ENCODE peak calls at places on chromosomes 2 and 18, in eight cellular contexts. U, K, P, O, Y, H, L and C are unnamed samples.
A peak's percentile ranks its signal among the peaks of the same experiment; 100 is the strongest.

GRCh38 chr2:173457366-173457765 is 102.7 kb downstream of the CDCA7 start:
- DNase-seq in Y (no peak), H (no peak), K (no peak), L (no peak), O (no peak), U (no peak), P (no peak), C (no peak)

GRCh38 chr2:186780701-186781316 is 68.2 kb downstream of the ZSWIM2 start:
- DNase-seq in Y (no peak), O (no peak), U (peak; percentile 8), K (no peak), H (peak; percentile 60), P (peak; percentile 39), L (peak; percentile 57), C (peak; percentile 50)

GRCh38 chr2:201116959-201117734 is 1.2 kb downstream of the CFLAR start:
- DNase-seq in Y (peak; percentile 73), U (peak; percentile 90), O (no peak), K (peak; percentile 58), P (peak; percentile 92), L (peak; percentile 83), H (peak; percentile 92), C (peak; percentile 92)

GRCh38 chr18:8373486-8373885 is 235.8 kb upstream of the RAB12 start:
- DNase-seq in O (no peak), P (peak; percentile 60), H (peak; percentile 53), U (peak; percentile 12), L (peak; percentile 97), K (no peak), Y (no peak), C (peak; percentile 82)

GRCh38 chr2:72094701-72095100 is 53.0 kb downstream of the CYP26B1 start:
- DNase-seq in K (no peak), P (no peak), Y (no peak), H (no peak), U (no peak), L (no peak), O (no peak), C (no peak)

GRCh38 chr2:127647242-127648190 is 1.6 kb downstream of the GPR17 start:
- DNase-seq in O (no peak), H (peak; percentile 44), Y (peak; percentile 81), U (peak; percentile 37), P (peak; percentile 38), K (no peak), L (no peak), C (peak; percentile 39)

GRCh38 chr2:132477436-132477835 is 60.8 kb downstream of the GPR39 start:
- DNase-seq in K (no peak), H (no peak), U (peak; percentile 30), Y (no peak), L (no peak), P (no peak), O (no peak), C (no peak)

GRCh38 chr2:170813611-170814550 is 2.8 kb upstream of the GAD1 start:
- DNase-seq in H (peak; percentile 54), P (peak; percentile 56), Y (no peak), U (peak; percentile 79), K (no peak), L (peak; percentile 66), O (no peak), C (peak; percentile 60)

GRCh38 chr2:112821142-112821541 is 15.4 kb downstream of the IL1B start:
- DNase-seq in P (no peak), L (peak; percentile 43), U (no peak), K (no peak), H (no peak), Y (no peak), O (no peak), C (no peak)

GRCh38 chr2:10752236-10752635 is 30.8 kb downstream of the ATP6V1C2 start:
- DNase-seq in O (no peak), Y (no peak), K (no peak), H (no peak), U (no peak), P (no peak), L (no peak), C (no peak)

GRCh38 chr18:72697706-72698105 is 153.6 kb upstream of the CBLN2 start:
- DNase-seq in O (no peak), H (no peak), U (no peak), Y (no peak), L (no peak), K (no peak), P (no peak), C (no peak)

GRCh38 chr2:179773986-179774385 is 87.4 kb downstream of the ZNF385B start:
- DNase-seq in H (no peak), P (no peak), Y (no peak), K (no peak), O (no peak), U (no peak), L (no peak), C (no peak)

GRCh38 chr18:5527603-5528002 is 16.2 kb downstream of the EPB41L3 start:
- DNase-seq in U (peak; percentile 92), L (no peak), H (peak; percentile 82), Y (peak; percentile 69), K (no peak), O (no peak), P (peak; percentile 65), C (peak; percentile 45)

GRCh38 chr2:28413896-28414290 is 21.2 kb downstream of the FOSL2 start:
- DNase-seq in U (no peak), Y (no peak), H (no peak), L (no peak), P (no peak), K (no peak), O (no peak), C (no peak)

GRCh38 chr18:24274822-24275221 is 122.8 kb downstream of the OSBPL1A start:
- DNase-seq in P (no peak), O (no peak), H (no peak), L (no peak), K (no peak), Y (peak; percentile 51), U (no peak), C (no peak)

GRCh38 chr2:134647607-134648256 is 71.1 kb downstream of the TMEM163 start:
- DNase-seq in U (no peak), P (no peak), O (no peak), K (no peak), H (no peak), L (no peak), Y (no peak), C (no peak)

GRCh38 chr2:218734190-218734975 is 23.7 kb downstream of the TTLL4 start:
- DNase-seq in P (no peak), H (peak; percentile 43), Y (no peak), L (no peak), K (no peak), U (no peak), O (no peak), C (no peak)

GRCh38 chr2:224927671-224928173 is 114.5 kb downstream of the DOCK10 start:
- DNase-seq in H (peak; percentile 76), K (no peak), O (no peak), U (peak; percentile 49), Y (no peak), P (no peak), L (peak; percentile 59), C (no peak)

GRCh38 chr18:35618703-35619102 is 37.2 kb downstream of the GALNT1 start:
- DNase-seq in U (peak; percentile 16), K (no peak), O (no peak), H (no peak), L (no peak), P (no peak), Y (no peak), C (no peak)

GRCh38 chr2:152613235-152613634 is 104.0 kb downstream of the PRPF40A start:
- DNase-seq in L (no peak), K (no peak), H (peak; percentile 35), P (peak; percentile 22), O (no peak), Y (no peak), U (peak; percentile 57), C (no peak)

GRCh38 chr18:59562751-59563150 is 134.5 kb downstream of the CCBE1 start:
- DNase-seq in Y (no peak), O (no peak), P (no peak), K (no peak), H (no peak), U (peak; percentile 60), L (no peak), C (no peak)

GRCh38 chr18:30192216-30192615 is 850.3 kb downstream of the DSC3 start:
- DNase-seq in K (no peak), O (no peak), P (no peak), L (no peak), U (no peak), H (no peak), Y (no peak), C (no peak)
- TF ChIP-seq CTCF in K (no peak), O (no peak), P (no peak), L (no peak), U (no peak), H (no peak), Y (no peak), C (no peak)

DNA sequence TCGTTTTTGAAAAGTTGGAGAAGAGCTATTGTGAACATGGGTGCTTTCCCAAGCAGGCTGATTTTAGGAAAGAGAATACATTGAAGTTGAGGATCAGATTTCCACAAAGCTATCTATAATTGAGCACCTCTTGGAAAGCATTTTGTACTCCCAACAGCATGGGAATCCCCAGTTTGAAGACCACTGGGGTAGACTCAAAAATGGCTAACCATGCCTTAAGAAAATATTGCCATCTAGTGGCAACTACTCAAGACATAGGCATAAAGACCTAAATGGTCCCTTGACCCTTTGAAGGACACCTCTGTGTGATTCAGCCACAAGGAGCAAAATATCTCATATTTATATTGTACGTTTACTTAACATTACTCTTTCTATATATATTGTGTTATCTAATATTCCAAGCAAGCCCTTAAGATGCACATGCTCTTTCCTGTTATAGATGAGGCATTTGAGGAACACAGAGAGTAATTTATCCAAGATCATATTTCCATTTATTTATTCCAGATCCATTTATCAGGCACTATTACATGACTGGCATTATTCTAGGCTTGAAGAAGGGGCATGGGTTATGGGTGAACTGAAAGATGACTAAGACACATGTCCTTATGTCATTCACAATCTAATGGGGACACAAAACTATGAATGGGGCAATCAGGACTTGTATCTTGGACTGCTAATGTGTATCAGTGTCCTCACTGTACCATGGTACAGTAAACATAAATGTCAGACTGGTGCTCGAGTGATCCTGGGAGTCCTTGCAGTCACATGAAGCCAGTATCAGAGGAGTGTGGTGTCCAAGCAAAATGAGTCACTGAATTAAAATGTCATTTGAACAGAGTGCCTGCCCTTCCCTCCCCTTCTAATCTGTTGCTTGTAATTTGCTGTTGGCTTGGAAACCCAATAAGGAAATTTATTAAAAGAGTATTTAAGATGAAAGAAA is 121.0 kb upstream of the XPO1 start:
- DNase-seq in P (peak; percentile 71), K (peak; percentile 26), U (peak; percentile 63), Y (peak; percentile 42), H (peak; percentile 72), O (no peak), L (peak; percentile 42), C (peak; percentile 58)
- TF ChIP-seq CTCF in P (peak; percentile 69), K (peak; percentile 67), U (peak; percentile 54), Y (peak; percentile 37), H (peak; percentile 60), O (no peak), L (peak; percentile 57), C (peak; percentile 57)

DNA sequence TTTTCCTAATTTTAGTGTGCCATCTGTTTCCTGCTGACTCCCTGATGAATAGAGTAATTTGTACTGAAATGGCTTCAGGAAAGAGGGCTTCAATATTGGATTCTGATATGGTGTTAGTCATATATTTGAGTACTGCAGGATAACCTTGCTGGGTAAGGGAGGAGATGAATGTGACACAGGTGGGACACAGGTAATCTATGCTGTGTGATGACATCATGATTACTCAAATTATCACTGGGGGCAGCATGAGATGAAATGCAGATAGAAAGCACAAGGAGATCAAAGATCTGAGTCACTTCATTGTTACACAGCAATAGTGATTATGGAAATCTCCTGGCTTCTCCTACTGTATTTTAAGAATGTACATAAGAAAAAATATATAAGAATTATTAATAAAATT is 1134.0 kb upstream of the DDX18 start:
- DNase-seq in P (no peak), H (no peak), U (no peak), K (no peak), L (no peak), Y (no peak), O (no peak), C (no peak)
- TF ChIP-seq CTCF in P (no peak), H (no peak), U (no peak), K (no peak), L (no peak), Y (no peak), O (no peak), C (no peak)

GRCh38 chr2:46812381-46813024 is 103.1 kb downstream of the MCFD2 start:
- DNase-seq in L (peak; percentile 37), K (no peak), Y (peak; percentile 83), U (peak; percentile 94), P (peak; percentile 100), O (peak; percentile 63), H (peak; percentile 80), C (peak; percentile 51)
- TF ChIP-seq CTCF in L (no peak), K (no peak), Y (no peak), U (no peak), P (no peak), O (no peak), H (no peak), C (no peak)